ENCODE peak calls at places on chromosome 12, in ten cellular contexts. I is CD8-positive, alpha-beta T cell; Z is LHCN-M2; D is HT1080; A is fibroblast of the conjunctiva; F is caudate nucleus; T is Jurkat, Clone E6-1; W is stimulated activated CD4-positive, alpha-beta T cell treated with anti-CD3 and anti-CD28 coated beads, Interleukin-12 subunit alpha, Interleukin-12 subunit beta, amount 100 ng/mL, for 4 hours; C is stimulated activated CD8-positive, alpha-beta memory T cell treated with anti-CD3 and anti-CD28 coated beads, Interleukin-15, amount 100 ng/mL, for 24 hours; Q is breast epithelium. Y is an unnamed sample.

GRCh38 chr12:132003846-132004245 is 54.1 kb downstream of the EP400 start:
- DNase-seq in I (no peak), Z (peak; percentile 82), D (peak; percentile 44), A (no peak), F (no peak), T (no peak), W (no peak), C (no peak), Q (no peak), Y (no peak)

GRCh38 chr12:108972226-108972757 is 48.6 kb downstream of the SVOP start:
- DNase-seq in I (no peak), Z (no peak), D (peak; percentile 17), A (no peak), F (no peak), T (no peak), W (no peak), C (no peak), Q (no peak), Y (no peak)

GRCh38 chr12:46743471-46743870 is 82.3 kb downstream of the SLC38A4 start:
- DNase-seq in I (no peak), Z (no peak), D (no peak), A (no peak), F (no peak), T (no peak), W (no peak), C (no peak), Q (no peak), Y (no peak)

GRCh38 chr12:129296636-129297035 is 443.4 kb downstream of the GLT1D1 start:
- DNase-seq in I (no peak), Z (no peak), D (peak; percentile 34), A (no peak), F (no peak), T (no peak), W (no peak), C (no peak), Q (no peak), Y (no peak)

GRCh38 chr12:129635003-129635685 is 268.7 kb downstream of the TMEM132D start:
- DNase-seq in I (no peak), Z (no peak), D (no peak), A (no peak), F (no peak), T (peak; percentile 42), W (no peak), C (no peak), Q (no peak), Y (peak; percentile 56)

GRCh38 chr12:24470050-24470449 is 478.9 kb downstream of the BCAT1 start:
- DNase-seq in I (no peak), Z (peak; percentile 73), D (no peak), A (no peak), F (no peak), T (no peak), W (no peak), C (no peak), Q (no peak), Y (no peak)

GRCh38 chr12:103848917-103849491 is 8.0 kb upstream of the NT5DC3 start:
- DNase-seq in I (no peak), Z (no peak), D (no peak), A (no peak), F (no peak), T (no peak), W (no peak), C (no peak), Q (no peak), Y (no peak)

GRCh38 chr12:106790020-106790419 is 15.5 kb downstream of the RIC8B start:
- DNase-seq in I (no peak), Z (no peak), D (no peak), A (no peak), F (no peak), T (no peak), W (no peak), C (no peak), Q (no peak), Y (no peak)

GRCh38 chr12:75784591-75784990 is 247.0 kb downstream of the PHLDA1 start:
- DNase-seq in I (peak; percentile 11), Z (peak; percentile 85), D (peak; percentile 82), A (no peak), F (no peak), T (peak; percentile 77), W (no peak), C (no peak), Q (peak; percentile 91), Y (peak; percentile 94)

GRCh38 chr12:5242440-5242839 is 189.5 kb upstream of the NTF3 start:
- DNase-seq in I (no peak), Z (no peak), D (no peak), A (no peak), F (no peak), T (no peak), W (no peak), C (no peak), Q (no peak), Y (no peak)

GRCh38 chr12:132133952-132134652 is 10.0 kb downstream of the DDX51 start:
- DNase-seq in I (no peak), Z (no peak), D (no peak), A (no peak), F (no peak), T (no peak), W (no peak), C (no peak), Q (no peak), Y (no peak)

GRCh38 chr12:9730591-9730990 is 2.3 kb downstream of the CLECL1 start:
- DNase-seq in I (no peak), Z (no peak), D (no peak), A (no peak), F (no peak), T (no peak), W (no peak), C (no peak), Q (no peak), Y (no peak)

GRCh38 chr12:68791897-68792481 is 16.0 kb upstream of the MDM2 start:
- DNase-seq in I (no peak), Z (no peak), D (no peak), A (no peak), F (no peak), T (no peak), W (no peak), C (no peak), Q (no peak), Y (no peak)

GRCh38 chr12:47769234-47770085 is 3.6 kb upstream of the SLC48A1 start:
- DNase-seq in I (no peak), Z (no peak), D (no peak), A (no peak), F (no peak), T (no peak), W (no peak), C (no peak), Q (no peak), Y (no peak)

GRCh38 chr12:130162267-130162666 is at the start of gene FZD10:
- DNase-seq in I (no peak), Z (no peak), D (no peak), A (no peak), F (no peak), T (no peak), W (peak; percentile 14), C (no peak), Q (no peak), Y (no peak)

GRCh38 chr12:103249614-103250013 is 246.2 kb downstream of the C12orf42 start:
- DNase-seq in I (no peak), Z (no peak), D (no peak), A (no peak), F (no peak), T (no peak), W (no peak), C (no peak), Q (no peak), Y (no peak)